ENCODE peak calls at places on chromosomes 1 and 21, in ten cellular contexts. E, T, H, O, I, S, Z, U, K and F are unnamed samples.

GRCh38 chr1:37890378-37891014 is 31.1 kb upstream of the MTF1 start:
- DNase-seq in E (peak), T (peak), H (no peak), O (no peak), I (no peak), S (no peak), Z (no peak), U (no peak), K (peak), F (peak)

GRCh38 chr1:77889240-77889637 is 815 bp downstream of the NEXN start:
- DNase-seq in E (no peak), T (peak), H (no peak), O (peak), I (no peak), S (no peak), Z (no peak), U (no peak), K (peak), F (peak)

GRCh38 chr1:187157552-187157951 is 328.8 kb downstream of the PLA2G4A start:
- DNase-seq in E (no peak), T (no peak), H (no peak), O (no peak), I (no peak), S (no peak), Z (no peak), U (no peak), K (no peak), F (no peak)

GRCh38 chr1:21816602-21817302 is 4.7 kb downstream of the LDLRAD2 start:
- DNase-seq in E (no peak), T (peak), H (no peak), O (peak), I (no peak), S (no peak), Z (no peak), U (no peak), K (peak), F (peak)

GRCh38 chr1:192443616-192444015 is 126.8 kb downstream of the RGS21 start:
- DNase-seq in E (no peak), T (peak), H (no peak), O (no peak), I (no peak), S (no peak), Z (no peak), U (no peak), K (no peak), F (no peak)

GRCh38 chr1:206909883-206910318 is 11.8 kb downstream of the FCMR start:
- DNase-seq in E (no peak), T (no peak), H (no peak), O (no peak), I (no peak), S (no peak), Z (no peak), U (no peak), K (no peak), F (no peak)

GRCh38 chr1:167342846-167343245 is 122.2 kb downstream of the POU2F1 start:
- DNase-seq in E (peak), T (no peak), H (no peak), O (no peak), I (no peak), S (no peak), Z (no peak), U (no peak), K (no peak), F (no peak)

GRCh38 chr21:44623575-44623974 is 3.3 kb upstream of the KRTAP10-9 start:
- DNase-seq in E (no peak), T (no peak), H (no peak), O (no peak), I (no peak), S (no peak), Z (no peak), U (no peak), K (no peak), F (no peak)

GRCh38 chr1:24084050-24084449 is 27.9 kb downstream of the MYOM3 start:
- DNase-seq in E (no peak), T (no peak), H (no peak), O (no peak), I (no peak), S (no peak), Z (no peak), U (no peak), K (no peak), F (no peak)

GRCh38 chr1:2385606-2386280 is 5.6 kb downstream of the MORN1 start:
- DNase-seq in E (no peak), T (no peak), H (no peak), O (no peak), I (no peak), S (no peak), Z (no peak), U (no peak), K (peak), F (no peak)

GRCh38 chr1:52919051-52919719 is 2.4 kb downstream of the ECHDC2 start:
- DNase-seq in E (no peak), T (no peak), H (peak), O (no peak), I (no peak), S (no peak), Z (no peak), U (no peak), K (no peak), F (no peak)

GRCh38 chr1:190098756-190099155 is 378.9 kb downstream of the BRINP3 start:
- DNase-seq in E (no peak), T (no peak), H (no peak), O (no peak), I (no peak), S (no peak), Z (no peak), U (no peak), K (no peak), F (no peak)

GRCh38 chr21:41951876-41952567 is 1.8 kb downstream of the C2CD2 start:
- DNase-seq in E (no peak), T (no peak), H (no peak), O (no peak), I (no peak), S (no peak), Z (no peak), U (no peak), K (no peak), F (no peak)

GRCh38 chr1:189269011-189269410 is 1208.7 kb downstream of the BRINP3 start:
- DNase-seq in E (no peak), T (peak), H (no peak), O (peak), I (no peak), S (no peak), Z (no peak), U (no peak), K (peak), F (peak)

GRCh38 chr1:155166373-155167165 is 6.5 kb downstream of the KRTCAP2 start:
- DNase-seq in E (no peak), T (no peak), H (no peak), O (no peak), I (no peak), S (no peak), Z (no peak), U (peak), K (no peak), F (peak)

GRCh38 chr21:27771938-27772505 is 805.1 kb upstream of the ADAMTS5 start:
- DNase-seq in E (no peak), T (no peak), H (no peak), O (no peak), I (no peak), S (no peak), Z (no peak), U (no peak), K (no peak), F (no peak)

GRCh38 chr1:115193026-115193425 is 103.7 kb upstream of the TSPAN2 start:
- DNase-seq in E (no peak), T (no peak), H (no peak), O (no peak), I (no peak), S (no peak), Z (no peak), U (no peak), K (no peak), F (no peak)

GRCh38 chr1:223708651-223709268 is 3.6 kb upstream of the CAPN2 start:
- DNase-seq in E (no peak), T (no peak), H (no peak), O (no peak), I (no peak), S (no peak), Z (no peak), U (no peak), K (no peak), F (no peak)

GRCh38 chr1:20739225-20739624 is 6.7 kb upstream of the SH2D5 start:
- DNase-seq in E (no peak), T (peak), H (no peak), O (no peak), I (no peak), S (no peak), Z (no peak), U (no peak), K (peak), F (peak)

GRCh38 chr1:45337630-45338320 is 2.2 kb upstream of the TOE1 start:
- DNase-seq in E (peak), T (no peak), H (no peak), O (no peak), I (no peak), S (no peak), Z (no peak), U (no peak), K (no peak), F (peak)

GRCh38 chr21:45209685-45210284 is 77.9 kb downstream of the POFUT2 start:
- DNase-seq in E (peak), T (no peak), H (peak), O (no peak), I (no peak), S (no peak), Z (no peak), U (no peak), K (no peak), F (no peak)

GRCh38 chr21:46048926-46049889 is 48.7 kb upstream of the COL6A2 start:
- DNase-seq in E (no peak), T (peak), H (peak), O (peak), I (no peak), S (peak), Z (no peak), U (no peak), K (peak), F (peak)

GRCh38 chr1:245788269-245788668 is 633.5 kb downstream of the KIF26B start:
- DNase-seq in E (no peak), T (peak), H (no peak), O (peak), I (no peak), S (peak), Z (no peak), U (no peak), K (peak), F (peak)

GRCh38 chr21:16241500-16241963 is 511.8 kb downstream of the USP25 start:
- DNase-seq in E (no peak), T (peak), H (no peak), O (no peak), I (no peak), S (no peak), Z (no peak), U (no peak), K (no peak), F (no peak)

GRCh38 chr1:68121536-68121935 is 71.1 kb upstream of the DIRAS3 start:
- DNase-seq in E (no peak), T (peak), H (no peak), O (no peak), I (no peak), S (no peak), Z (no peak), U (no peak), K (peak), F (peak)

GRCh38 chr1:68725353-68725752 is 228.5 kb upstream of the DEPDC1 start:
- DNase-seq in E (no peak), T (no peak), H (no peak), O (no peak), I (no peak), S (peak), Z (no peak), U (peak), K (no peak), F (no peak)

GRCh38 chr1:201223852-201224670 is 33.4 kb downstream of the IGFN1 start:
- DNase-seq in E (no peak), T (no peak), H (peak), O (no peak), I (no peak), S (no peak), Z (no peak), U (no peak), K (no peak), F (no peak)

GRCh38 chr1:51926171-51926812 is 47.8 kb upstream of the NRDC start:
- DNase-seq in E (peak), T (peak), H (no peak), O (peak), I (no peak), S (no peak), Z (no peak), U (no peak), K (peak), F (peak)

GRCh38 chr1:41455479-41456271 is 28.8 kb downstream of the EDN2 start:
- DNase-seq in E (no peak), T (peak), H (peak), O (no peak), I (no peak), S (no peak), Z (no peak), U (no peak), K (peak), F (peak)

GRCh38 chr21:41589131-41589530 is 81.2 kb upstream of the TMPRSS2 start:
- DNase-seq in E (no peak), T (no peak), H (no peak), O (no peak), I (no peak), S (no peak), Z (no peak), U (no peak), K (no peak), F (no peak)

GRCh38 chr1:86396503-86396900 is 379 bp upstream of the ODF2L start:
- DNase-seq in E (no peak), T (no peak), H (no peak), O (no peak), I (no peak), S (no peak), Z (no peak), U (no peak), K (no peak), F (no peak)

GRCh38 chr21:46585191-46585953 is 19.5 kb downstream of the S100B start:
- DNase-seq in E (no peak), T (no peak), H (no peak), O (no peak), I (no peak), S (no peak), Z (no peak), U (no peak), K (no peak), F (no peak)

GRCh38 chr1:29289493-29289892 is 53.2 kb downstream of the PTPRU start:
- DNase-seq in E (no peak), T (no peak), H (no peak), O (no peak), I (no peak), S (no peak), Z (no peak), U (no peak), K (no peak), F (no peak)

GRCh38 chr1:219585837-219586465 is 27.0 kb downstream of the ZC3H11B start:
- DNase-seq in E (no peak), T (no peak), H (no peak), O (no peak), I (no peak), S (no peak), Z (no peak), U (no peak), K (no peak), F (no peak)

GRCh38 chr1:225470691-225471452 is 43.0 kb upstream of the LBR start:
- DNase-seq in E (no peak), T (no peak), H (peak), O (no peak), I (no peak), S (peak), Z (no peak), U (peak), K (no peak), F (no peak)

GRCh38 chr1:16048573-16049189 is 5.1 kb downstream of the CLCNKB start:
- DNase-seq in E (no peak), T (no peak), H (no peak), O (peak), I (peak), S (peak), Z (no peak), U (no peak), K (peak), F (peak)

GRCh38 chr1:15128520-15129313 is 24.8 kb upstream of the TMEM51 start:
- DNase-seq in E (peak), T (peak), H (peak), O (peak), I (peak), S (peak), Z (peak), U (peak), K (peak), F (peak)